ENCODE peak calls at places on chromosomes 12 and 14, in ten cellular contexts. J is skeletal muscle cell, E is H1, T is psoas muscle, C is uterus, P is HCT116, Z is HL-60, G is mesenchymal stem cell, L is A549, I is adipocyte. M is an unnamed sample.

GRCh38 chr12:93373847-93374723 is 3.6 kb upstream of the NUDT4 start:
- DNase-seq in J (no peak), E (no peak), T (no peak), C (no peak), P (no peak), Z (no peak), G (no peak), L (no peak), I (no peak), M (no peak)

GRCh38 chr14:49769581-49770211 is 1.7 kb downstream of the KLHDC2 start:
- DNase-seq in J (no peak), E (no peak), T (no peak), C (no peak), P (no peak), Z (no peak), G (no peak), L (no peak), I (peak), M (no peak)

GRCh38 chr14:55071870-55072640 is 20.6 kb downstream of the MAPK1IP1L start:
- DNase-seq in J (peak), E (no peak), T (no peak), C (peak), P (no peak), Z (no peak), G (peak), L (no peak), I (peak), M (no peak)

GRCh38 chr12:6821271-6821673 is 349 bp upstream of the GPR162 start:
- DNase-seq in J (peak), E (no peak), T (peak), C (peak), P (no peak), Z (peak), G (peak), L (peak), I (peak), M (no peak)

GRCh38 chr14:100544506-100545141 is 42.6 kb downstream of the BEGAIN start:
- DNase-seq in J (no peak), E (no peak), T (no peak), C (no peak), P (no peak), Z (no peak), G (no peak), L (no peak), I (no peak), M (no peak)

GRCh38 chr12:91140660-91141045 is 29.4 kb upstream of the LUM start:
- DNase-seq in J (no peak), E (no peak), T (no peak), C (no peak), P (no peak), Z (no peak), G (no peak), L (no peak), I (no peak), M (no peak)

GRCh38 chr14:75832621-75833297 is 149.0 kb downstream of the TGFB3 start:
- DNase-seq in J (peak), E (no peak), T (no peak), C (no peak), P (no peak), Z (no peak), G (no peak), L (no peak), I (peak), M (no peak)

GRCh38 chr14:35402323-35403084 is 2.0 kb downstream of the NFKBIA start:
- DNase-seq in J (no peak), E (no peak), T (no peak), C (no peak), P (no peak), Z (no peak), G (peak), L (no peak), I (no peak), M (no peak)

GRCh38 chr12:14768823-14769405 is 34.4 kb downstream of the WBP11 start:
- DNase-seq in J (no peak), E (no peak), T (no peak), C (peak), P (no peak), Z (no peak), G (peak), L (no peak), I (peak), M (peak)

GRCh38 chr14:92198804-92199203 is 77.0 kb downstream of the CPSF2 start:
- DNase-seq in J (no peak), E (no peak), T (no peak), C (no peak), P (no peak), Z (no peak), G (no peak), L (no peak), I (no peak), M (no peak)

GRCh38 chr12:47787596-47788319 is 14.7 kb downstream of the SLC48A1 start:
- DNase-seq in J (no peak), E (no peak), T (no peak), C (no peak), P (no peak), Z (no peak), G (no peak), L (no peak), I (no peak), M (no peak)

GRCh38 chr12:65858831-65859230 is 34.5 kb downstream of the HMGA2 start:
- DNase-seq in J (peak), E (no peak), T (no peak), C (no peak), P (no peak), Z (no peak), G (peak), L (no peak), I (no peak), M (no peak)

GRCh38 chr14:104307246-104307626 is 168.8 kb downstream of the KIF26A start:
- DNase-seq in J (no peak), E (no peak), T (no peak), C (no peak), P (no peak), Z (no peak), G (no peak), L (no peak), I (no peak), M (no peak)

GRCh38 chr12:92604786-92605185 is 98.0 kb upstream of the PLEKHG7 start:
- DNase-seq in J (no peak), E (no peak), T (no peak), C (no peak), P (no peak), Z (no peak), G (no peak), L (no peak), I (peak), M (no peak)

GRCh38 chr14:71582705-71583104 is 349.5 kb upstream of the RGS6 start:
- DNase-seq in J (peak), E (no peak), T (no peak), C (no peak), P (no peak), Z (no peak), G (peak), L (no peak), I (peak), M (no peak)

GRCh38 chr12:96416033-96416790 is 16.0 kb upstream of the CDK17 start:
- DNase-seq in J (peak), E (no peak), T (no peak), C (no peak), P (no peak), Z (peak), G (peak), L (no peak), I (peak), M (no peak)

GRCh38 chr12:54984602-54985376 is at the start of gene TESPA1:
- DNase-seq in J (no peak), E (no peak), T (peak), C (peak), P (no peak), Z (peak), G (no peak), L (no peak), I (no peak), M (no peak)

GRCh38 chr12:51687142-51687935 is 96.3 kb downstream of the SCN8A start:
- DNase-seq in J (peak), E (no peak), T (no peak), C (no peak), P (no peak), Z (no peak), G (no peak), L (no peak), I (peak), M (no peak)

GRCh38 chr14:105303949-105304348 is 3.1 kb upstream of the BRF1 start:
- DNase-seq in J (no peak), E (no peak), T (no peak), C (no peak), P (peak), Z (no peak), G (no peak), L (no peak), I (no peak), M (no peak)

GRCh38 chr14:88270781-88271180 is 52.3 kb downstream of the KCNK10 start:
- DNase-seq in J (no peak), E (peak), T (no peak), C (no peak), P (no peak), Z (no peak), G (no peak), L (no peak), I (no peak), M (no peak)

GRCh38 chr14:74793506-74794155 is 30.5 kb downstream of the YLPM1 start:
- DNase-seq in J (no peak), E (no peak), T (no peak), C (no peak), P (no peak), Z (no peak), G (peak), L (peak), I (peak), M (no peak)

GRCh38 chr12:102234599-102234998 is 37.0 kb upstream of the PMCH start:
- DNase-seq in J (no peak), E (no peak), T (no peak), C (no peak), P (no peak), Z (no peak), G (no peak), L (no peak), I (peak), M (no peak)

GRCh38 chr14:81323621-81324400 is 76.3 kb downstream of the STON2 start:
- DNase-seq in J (no peak), E (peak), T (no peak), C (no peak), P (peak), Z (no peak), G (no peak), L (peak), I (no peak), M (no peak)

GRCh38 chr14:71551291-71551955 is 380.8 kb upstream of the RGS6 start:
- DNase-seq in J (peak), E (no peak), T (no peak), C (no peak), P (no peak), Z (no peak), G (peak), L (no peak), I (peak), M (no peak)

DNA sequence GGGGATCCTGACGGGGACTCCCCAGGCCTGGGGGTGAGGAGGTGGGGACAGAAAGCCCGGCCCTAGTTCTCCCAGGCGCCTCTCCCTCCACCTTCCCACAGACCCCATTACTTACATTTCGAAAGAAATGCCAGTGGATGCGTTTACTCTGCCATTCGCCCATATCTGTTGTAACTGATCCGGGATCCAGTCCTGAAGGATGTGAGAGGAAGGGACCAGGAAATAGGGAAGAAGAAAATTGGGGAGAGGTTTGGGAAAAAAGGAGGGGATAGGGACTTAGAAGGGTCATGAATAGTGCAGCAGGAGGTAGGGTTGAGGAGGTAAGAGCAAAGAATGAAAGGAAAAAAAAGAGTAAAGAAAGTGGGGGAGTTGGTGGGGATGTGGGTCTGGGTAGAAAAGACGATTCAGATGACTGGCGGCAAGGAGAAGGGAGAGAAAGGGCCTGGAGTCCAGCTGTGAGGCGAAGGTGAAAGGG is 1.1 kb downstream of the HOXC12 start:
- DNase-seq in J (no peak), E (no peak), T (no peak), C (no peak), P (no peak), Z (no peak), G (no peak), L (no peak), I (no peak), M (no peak)
- H3K4me3 ChIP-seq in J (no peak), E (no peak), T (no peak), C (no peak), P (no peak), Z (no peak), G (no peak), L (no peak), I (no peak), M (no peak)

GRCh38 chr12:114038962-114039361 is 72.8 kb upstream of the RBM19 start:
- DNase-seq in J (no peak), E (no peak), T (no peak), C (no peak), P (no peak), Z (no peak), G (no peak), L (no peak), I (no peak), M (no peak)
- H3K4me3 ChIP-seq in J (no peak), E (no peak), T (no peak), C (no peak), P (no peak), Z (no peak), G (no peak), L (no peak), I (no peak), M (no peak)

GRCh38 chr14:94175403-94176146 is 1.5 kb downstream of the PPP4R4 start:
- DNase-seq in J (no peak), E (no peak), T (no peak), C (no peak), P (no peak), Z (no peak), G (no peak), L (no peak), I (peak), M (no peak)
- H3K4me3 ChIP-seq in J (no peak), E (peak), T (peak), C (peak), P (peak), Z (no peak), G (peak), L (no peak), I (peak), M (peak)

GRCh38 chr12:118374126-118374725 is 1.5 kb upstream of the TAOK3 start:
- DNase-seq in J (no peak), E (no peak), T (no peak), C (no peak), P (no peak), Z (no peak), G (no peak), L (no peak), I (no peak), M (no peak)
- H3K4me3 ChIP-seq in J (no peak), E (no peak), T (peak), C (no peak), P (peak), Z (no peak), G (peak), L (no peak), I (peak), M (peak)

GRCh38 chr12:32139064-32139421 is 32.4 kb downstream of the BICD1 start:
- DNase-seq in J (no peak), E (no peak), T (no peak), C (no peak), P (no peak), Z (peak), G (peak), L (no peak), I (peak), M (no peak)

GRCh38 chr12:32145096-32145495 is 38.4 kb downstream of the BICD1 start:
- DNase-seq in J (no peak), E (no peak), T (no peak), C (no peak), P (no peak), Z (no peak), G (no peak), L (no peak), I (no peak), M (no peak)

GRCh38 chr12:32135967-32136366 is 29.3 kb downstream of the BICD1 start:
- DNase-seq in J (no peak), E (no peak), T (no peak), C (no peak), P (no peak), Z (no peak), G (no peak), L (no peak), I (no peak), M (no peak)

GRCh38 chr12:32136404-32136803 is 29.8 kb downstream of the BICD1 start:
- DNase-seq in J (no peak), E (no peak), T (no peak), C (no peak), P (no peak), Z (no peak), G (no peak), L (no peak), I (no peak), M (no peak)

DNA sequence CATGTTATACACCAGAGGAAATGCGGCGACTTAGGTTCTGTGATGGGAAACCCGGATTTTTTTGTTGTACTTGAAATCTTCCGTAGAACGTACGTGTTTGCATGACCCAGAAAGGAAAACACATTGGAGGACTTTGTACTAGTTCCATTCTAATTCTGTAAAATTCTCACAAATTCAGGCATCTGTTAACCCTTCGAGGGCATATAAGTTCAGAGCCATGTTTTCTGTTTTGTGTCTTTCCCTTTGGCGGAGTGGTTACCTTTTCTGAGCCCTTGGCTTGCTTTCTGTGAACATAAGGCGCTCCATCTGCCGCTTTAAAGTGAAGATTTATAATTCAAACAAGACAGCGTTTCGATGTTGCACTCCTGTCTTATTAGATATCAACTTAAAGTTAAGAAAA is 34.2 kb downstream of the BICD1 start:
- DNase-seq in J (no peak), E (no peak), T (no peak), C (no peak), P (no peak), Z (no peak), G (no peak), L (no peak), I (no peak), M (no peak)
- H3K4me3 ChIP-seq in J (no peak), E (no peak), T (peak), C (no peak), P (no peak), Z (no peak), G (no peak), L (no peak), I (no peak), M (no peak)

M was measured in coronary artery.